ENCODE peak calls at places on chromosomes 11 and 22, in six cellular contexts. V is A549, P is K562, U is IMR-90, Z is HepG2, H is GM12878. X is an unnamed sample.

GRCh38 chr11:2537896-2538855 is 93.4 kb downstream of the KCNQ1 start:
- DNase-seq in V (no peak), P (no peak), U (no peak), Z (no peak), H (no peak), X (no peak)

GRCh38 chr22:19336133-19337075 is 44.9 kb upstream of the CLTCL1 start:
- DNase-seq in V (no peak), P (peak; percentile 14), U (no peak), Z (peak; percentile 77), H (no peak), X (no peak)

GRCh38 chr11:59097113-59097708 is 9.8 kb upstream of the FAM111B start:
- DNase-seq in V (no peak), P (peak; percentile 16), U (peak; percentile 62), Z (peak; percentile 60), H (no peak), X (no peak)

GRCh38 chr11:83764643-83765042 is 478.5 kb upstream of the CCDC90B start:
- DNase-seq in V (no peak), P (no peak), U (no peak), Z (no peak), H (no peak), X (no peak)

GRCh38 chr11:6437423-6437822 is 3.4 kb downstream of the HPX start:
- DNase-seq in V (no peak), P (peak; percentile 36), U (no peak), Z (no peak), H (no peak), X (no peak)

GRCh38 chr11:2266586-2267305 is 3.6 kb downstream of the ASCL2 start:
- DNase-seq in V (no peak), P (no peak), U (no peak), Z (no peak), H (no peak), X (peak; percentile 3)

GRCh38 chr11:7656704-7657103 is 16.6 kb downstream of the CYB5R2 start:
- DNase-seq in V (no peak), P (no peak), U (no peak), Z (no peak), H (no peak), X (no peak)

GRCh38 chr22:26483439-26484359 is at the start of the genes HPS4 and SRRD:
- DNase-seq in V (peak; percentile 62), P (peak; percentile 88), U (peak; percentile 88), Z (peak; percentile 77), H (peak; percentile 56), X (peak; percentile 99)

GRCh38 chr11:133947298-133947905 is 9.4 kb downstream of the IGSF9B start:
- DNase-seq in V (peak; percentile 58), P (peak; percentile 28), U (peak; percentile 23), Z (peak; percentile 20), H (no peak), X (peak; percentile 47)

GRCh38 chr11:133945087-133945974 is 11.4 kb downstream of the IGSF9B start:
- DNase-seq in V (no peak), P (no peak), U (peak; percentile 14), Z (no peak), H (no peak), X (no peak)

GRCh38 chr11:133948711-133949110 is 8.1 kb downstream of the IGSF9B start:
- DNase-seq in V (no peak), P (no peak), U (no peak), Z (no peak), H (no peak), X (no peak)

GRCh38 chr11:133946018-133946417 is 10.8 kb downstream of the IGSF9B start:
- DNase-seq in V (no peak), P (no peak), U (no peak), Z (no peak), H (no peak), X (no peak)

GRCh38 chr11:133946541-133947297 is 10.0 kb downstream of the IGSF9B start:
- DNase-seq in V (no peak), P (no peak), U (no peak), Z (no peak), H (no peak), X (no peak)
- TF ChIP-seq BHLHE40 in V (no peak), P (no peak), U (no peak), Z (no peak), H (no peak), X (no peak)

GRCh38 chr11:47564933-47565339 is 463 bp upstream of the PTPMT1 start:
- DNase-seq in V (no peak), P (no peak), U (no peak), Z (no peak), H (no peak), X (no peak)

GRCh38 chr11:47558695-47559094 is 5.8 kb upstream of the CELF1 start:
- DNase-seq in V (no peak), P (no peak), U (no peak), Z (no peak), H (no peak), X (no peak)

GRCh38 chr11:47565340-47566165 is at the start of gene PTPMT1:
- DNase-seq in V (peak; percentile 55), P (peak; percentile 86), U (peak; percentile 61), Z (peak; percentile 68), H (no peak), X (peak; percentile 70)

GRCh38 chr11:47566166-47566546 is 757 bp downstream of the PTPMT1 start:
- DNase-seq in V (no peak), P (no peak), U (no peak), Z (no peak), H (no peak), X (no peak)

GRCh38 chr11:47560431-47560830 is 5.0 kb upstream of the PTPMT1 start:
- DNase-seq in V (no peak), P (no peak), U (peak; percentile 44), Z (no peak), H (no peak), X (no peak)
- TF ChIP-seq BHLHE40 in V (no peak), P (no peak), U (no peak), Z (no peak), H (no peak), X (no peak)

DNA sequence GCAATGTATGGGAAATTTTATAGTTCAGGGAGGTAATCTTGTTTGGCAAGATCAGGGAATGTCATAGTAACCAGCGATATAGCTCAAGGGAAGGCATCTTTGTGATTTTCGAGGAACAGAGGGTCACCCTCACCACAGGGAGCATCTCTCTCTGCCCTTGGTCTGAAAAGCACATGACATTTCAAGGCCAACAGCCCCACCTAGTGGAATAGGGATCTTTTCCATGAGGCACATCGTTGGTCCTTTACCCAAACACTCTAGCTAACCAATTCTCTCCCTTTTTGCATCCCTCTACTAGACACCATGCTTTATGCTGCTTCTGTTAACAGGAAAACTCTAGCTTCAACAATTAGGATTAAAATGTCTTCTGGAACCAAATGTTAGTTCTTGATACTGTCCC is 179.0 kb downstream of the GRM5 start:
- DNase-seq in V (peak; percentile 6), P (peak; percentile 6), U (peak; percentile 46), Z (peak; percentile 40), H (peak; percentile 11), X (peak; percentile 48)
- TF ChIP-seq BHLHE40 in V (no peak), P (no peak), U (no peak), Z (no peak), H (no peak), X (no peak)

GRCh38 chr11:13881176-13881680 is 81.3 kb upstream of the SPON1 start:
- DNase-seq in V (no peak), P (no peak), U (no peak), Z (no peak), H (no peak), X (no peak)

GRCh38 chr11:13883589-13883988 is 78.9 kb upstream of the SPON1 start:
- DNase-seq in V (no peak), P (no peak), U (no peak), Z (no peak), H (no peak), X (no peak)

GRCh38 chr11:13884159-13884799 is 78.2 kb upstream of the SPON1 start:
- DNase-seq in V (no peak), P (no peak), U (no peak), Z (no peak), H (no peak), X (no peak)

GRCh38 chr11:13885083-13885482 is 77.4 kb upstream of the SPON1 start:
- DNase-seq in V (no peak), P (no peak), U (no peak), Z (no peak), H (no peak), X (no peak)

GRCh38 chr11:13883042-13883441 is 79.5 kb upstream of the SPON1 start:
- DNase-seq in V (no peak), P (no peak), U (no peak), Z (no peak), H (no peak), X (no peak)
- TF ChIP-seq BHLHE40 in V (no peak), P (no peak), U (no peak), Z (no peak), H (no peak), X (no peak)

DNA sequence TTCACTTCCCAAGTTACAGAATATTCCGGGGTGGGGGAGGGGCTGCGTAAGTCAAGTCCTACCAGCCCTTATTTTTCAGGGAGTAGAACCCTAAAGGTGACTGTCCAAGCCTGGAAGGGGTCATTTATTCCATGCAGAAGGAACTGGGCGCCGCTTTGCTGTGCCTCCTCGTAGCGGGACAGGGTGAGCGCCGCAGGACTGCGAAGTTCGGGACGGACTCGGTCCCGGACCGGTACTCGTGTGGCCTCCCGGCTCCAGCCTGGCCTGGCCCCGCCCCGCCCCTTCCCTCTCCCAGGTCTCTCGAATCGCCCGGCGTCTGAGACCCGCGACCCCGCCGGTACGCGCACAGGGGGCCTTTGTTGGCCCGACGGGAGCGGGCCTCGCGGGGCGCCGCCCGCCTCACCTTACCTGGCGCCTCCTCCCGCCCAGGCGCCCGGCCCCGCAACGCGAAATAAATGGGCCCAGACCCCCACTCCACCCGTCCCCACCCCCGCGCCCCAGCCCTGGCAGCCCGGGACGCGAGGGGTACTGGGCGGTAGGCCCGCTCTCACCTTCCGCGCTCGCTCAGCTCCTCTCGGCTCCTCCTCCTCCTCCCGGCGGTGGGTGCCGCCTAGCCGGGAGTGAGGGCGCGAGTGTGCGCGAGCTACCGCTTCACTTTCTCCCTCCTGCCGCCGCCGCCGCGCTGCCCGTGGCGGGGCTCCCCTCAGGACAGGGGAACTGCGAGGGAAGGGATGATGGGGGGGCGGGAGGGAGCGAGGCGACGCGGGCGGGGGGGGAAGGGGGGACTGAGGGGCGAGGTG is 693 bp downstream of the PAK1 start:
- DNase-seq in V (peak; percentile 31), P (peak; percentile 53), U (no peak), Z (no peak), H (no peak), X (peak; percentile 46)
- TF ChIP-seq BHLHE40 in V (no peak), P (no peak), U (no peak), Z (no peak), H (no peak), X (no peak)

GRCh38 chr11:15412054-15412453 is 297.3 kb downstream of the INSC start:
- DNase-seq in V (no peak), P (no peak), U (no peak), Z (no peak), H (peak; percentile 7), X (no peak)
- TF ChIP-seq BHLHE40 in V (no peak), P (no peak), U (no peak), Z (no peak), H (no peak), X (no peak)

DNA sequence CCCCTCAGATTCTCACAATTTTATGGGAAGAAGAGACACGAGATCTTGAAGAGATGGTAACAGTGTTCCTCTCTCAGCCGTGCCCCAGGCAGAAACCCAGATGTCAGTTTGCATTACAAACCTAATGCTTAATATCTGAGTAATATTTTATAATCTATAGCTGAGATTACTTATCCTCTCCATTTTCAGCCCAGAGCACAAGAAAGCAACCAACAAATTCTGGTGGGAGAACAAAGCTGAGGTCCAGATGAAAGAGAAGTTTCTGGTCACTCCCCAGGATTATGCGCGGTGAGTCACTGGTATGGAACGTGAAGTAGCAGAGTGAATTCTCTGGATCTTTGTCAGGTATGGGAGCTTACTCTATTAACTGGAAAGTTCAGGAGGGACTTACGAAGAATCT is 884 bp downstream of the CENATAC start:
- DNase-seq in V (peak; percentile 38), P (peak; percentile 34), U (peak; percentile 72), Z (peak; percentile 81), H (no peak), X (no peak)
- TF ChIP-seq BHLHE40 in V (no peak), P (no peak), U (no peak), Z (no peak), H (no peak), X (no peak)